ENCODE peak calls at places on chromosomes 13 and 19, in four cellular contexts. C, B, T and E are unnamed samples.

GRCh38 chr13:97275265-97275664 is 53.1 kb downstream of the MBNL2 start:
- DNase-seq in C (no peak), B (no peak), T (no peak), E (no peak)

GRCh38 chr13:109604894-109605293 is 181.5 kb downstream of the IRS2 start:
- DNase-seq in C (no peak), B (no peak), T (no peak), E (no peak)

GRCh38 chr19:49857061-49857833 is 6.3 kb downstream of the PTOV1 start:
- DNase-seq in C (no peak), B (no peak), T (peak; percentile 48), E (peak; percentile 54)

GRCh38 chr13:22014469-22014868 is 343.6 kb downstream of the FGF9 start:
- DNase-seq in C (no peak), B (no peak), T (no peak), E (no peak)

GRCh38 chr19:15195987-15196682 is 4.7 kb downstream of the NOTCH3 start:
- DNase-seq in C (no peak), B (peak; percentile 90), T (no peak), E (no peak)

GRCh38 chr19:34209726-34210125 is 37.4 kb downstream of the LSM14A start:
- DNase-seq in C (no peak), B (no peak), T (no peak), E (no peak)

GRCh38 chr19:21491161-21491560 is 14.2 kb upstream of the ZNF429 start:
- DNase-seq in C (no peak), B (no peak), T (no peak), E (no peak)

GRCh38 chr19:48249502-48250014 is 6.2 kb downstream of the CARD8 start:
- DNase-seq in C (peak; percentile 91), B (no peak), T (peak; percentile 59), E (peak; percentile 78)

GRCh38 chr13:62094937-62095336 is 679.3 kb upstream of the PCDH20 start:
- DNase-seq in C (no peak), B (no peak), T (no peak), E (no peak)

GRCh38 chr13:21402586-21403307 is 56.4 kb downstream of the ZDHHC20 start:
- DNase-seq in C (no peak), B (no peak), T (no peak), E (no peak)

GRCh38 chr19:32227561-32228165 is 117.7 kb upstream of the ZNF507 start:
- DNase-seq in C (no peak), B (no peak), T (no peak), E (no peak)

GRCh38 chr19:41932259-41933130 is 4.2 kb upstream of the ERFL start:
- DNase-seq in C (no peak), B (no peak), T (no peak), E (no peak)

GRCh38 chr13:51887441-51887840 is 25.7 kb downstream of the CCDC70 start:
- DNase-seq in C (no peak), B (no peak), T (no peak), E (no peak)

GRCh38 chr19:56125806-56126590 is 4.9 kb upstream of the ZNF787 start:
- DNase-seq in C (no peak), B (peak; percentile 64), T (peak; percentile 85), E (no peak)
- H3K4me1 ChIP-seq in C (peaks cover 11% of the 10 kb centered on the region), B (peaks cover 26% of the 10 kb centered on the region), T (no peaks in the 10 kb centered on the region), E (peaks cover 5% of the 10 kb centered on the region)

DNA sequence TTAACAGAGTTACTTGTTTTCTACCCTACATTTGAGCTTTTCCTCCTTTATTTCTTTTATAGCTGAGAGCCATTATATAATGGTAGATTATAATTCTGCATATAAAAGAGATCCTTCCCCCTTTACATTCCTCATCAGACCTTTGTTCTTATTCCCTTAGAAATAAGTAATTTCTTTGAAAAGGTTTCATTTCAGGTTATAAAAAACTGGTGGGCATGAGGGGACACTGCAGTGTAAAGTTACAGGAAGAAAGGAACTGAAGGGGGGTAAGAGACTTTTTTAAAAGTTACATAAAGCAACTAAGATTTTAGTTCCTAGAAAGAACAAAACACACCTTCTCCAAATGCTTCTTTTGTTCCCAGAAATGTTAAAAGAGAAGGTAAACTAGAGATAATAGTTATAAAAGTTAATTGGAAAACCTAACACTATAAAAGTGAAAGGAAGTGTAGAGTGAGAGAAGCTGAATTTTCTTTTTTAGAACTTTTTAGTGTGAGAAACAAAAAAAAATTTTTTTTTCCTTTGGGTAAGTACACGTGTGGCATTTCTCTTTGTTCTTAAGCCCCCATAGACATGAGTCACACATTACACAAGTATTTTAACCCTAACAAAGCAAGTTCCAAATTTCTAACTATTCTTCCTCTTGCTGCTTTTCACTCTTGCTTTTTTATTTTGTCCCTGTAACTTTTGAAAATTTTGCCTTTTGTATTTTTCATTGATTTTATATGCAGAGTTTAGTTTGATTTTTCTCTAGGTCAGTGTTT is 106.4 kb upstream of the MLNR start:
- DNase-seq in C (no peak), B (no peak), T (no peak), E (no peak)
- H3K4me3 ChIP-seq in C (no peak overlapping the region), B (no peak overlapping the region), T (no peak overlapping the region), E (no peak overlapping the region)

GRCh38 chr13:91482427-91482826 is 84.0 kb downstream of the GPC5 start:
- DNase-seq in C (no peak), B (no peak), T (no peak), E (no peak)
- H3K4me1 ChIP-seq in C (no peaks in the 10 kb centered on the region), B (no peaks in the 10 kb centered on the region), T (no peaks in the 10 kb centered on the region), E (no peaks in the 10 kb centered on the region)

GRCh38 chr13:75307370-75307984 is 174.5 kb downstream of the TBC1D4 start:
- DNase-seq in C (no peak), B (no peak), T (no peak), E (no peak)

GRCh38 chr13:75308222-75308621 is 173.7 kb downstream of the TBC1D4 start:
- DNase-seq in C (no peak), B (no peak), T (no peak), E (no peak)

GRCh38 chr13:75312884-75313520 is 169.0 kb downstream of the TBC1D4 start:
- DNase-seq in C (no peak), B (no peak), T (no peak), E (no peak)

GRCh38 chr13:75305057-75305456 is 176.9 kb downstream of the TBC1D4 start:
- DNase-seq in C (no peak), B (no peak), T (no peak), E (peak; percentile 90)

GRCh38 chr13:75310005-75310580 is 171.9 kb downstream of the TBC1D4 start:
- DNase-seq in C (no peak), B (no peak), T (no peak), E (no peak)
- H3K4me3 ChIP-seq in C (no peak overlapping the region), B (no peak overlapping the region), T (no peak overlapping the region), E (no peak overlapping the region)

DNA sequence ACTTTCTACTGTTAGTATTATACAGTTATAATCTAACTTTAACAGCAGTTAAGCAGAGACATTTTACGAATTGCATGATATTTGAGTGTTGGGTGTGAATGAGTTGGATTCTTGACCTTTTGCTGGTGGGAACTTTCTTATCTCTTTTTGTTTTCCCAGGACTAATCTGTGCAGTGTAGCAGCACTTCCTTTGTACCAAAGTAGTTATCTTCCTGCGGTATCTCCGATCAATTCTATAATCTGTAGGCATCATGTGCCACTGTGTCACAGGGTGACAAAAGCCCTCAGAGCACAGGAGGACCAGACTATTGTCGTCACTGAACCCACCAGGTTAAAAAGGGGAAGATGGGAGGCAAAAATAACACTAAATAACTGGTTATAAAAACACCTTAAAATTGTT is 823.5 kb downstream of the GPC5 start:
- DNase-seq in C (no peak), B (no peak), T (no peak), E (no peak)
- H3K4me1 ChIP-seq in C (no peaks in the 10 kb centered on the region), B (no peaks in the 10 kb centered on the region), T (no peaks in the 10 kb centered on the region), E (no peaks in the 10 kb centered on the region)

GRCh38 chr13:39565036-39565949 is 37.7 kb downstream of the LHFPL6 start:
- DNase-seq in C (no peak), B (no peak), T (no peak), E (peak; percentile 28)
- H3K4me3 ChIP-seq in C (no peak overlapping the region), B (no peak overlapping the region), T (no peak overlapping the region), E (no peak overlapping the region)

GRCh38 chr19:16585808-16586476 is 13.7 kb upstream of the SLC35E1 start:
- DNase-seq in C (no peak), B (no peak), T (no peak), E (no peak)
- H3K4me1 ChIP-seq in C (peaks cover 100% of the 10 kb centered on the region), B (peaks cover 90% of the 10 kb centered on the region), T (peaks cover 97% of the 10 kb centered on the region), E (peaks cover 89% of the 10 kb centered on the region)

GRCh38 chr19:40688987-40689338 is 1.5 kb downstream of the NUMBL start:
- DNase-seq in C (no peak), B (no peak), T (no peak), E (no peak)

GRCh38 chr19:40690050-40690698 is at the start of gene NUMBL:
- DNase-seq in C (no peak), B (no peak), T (no peak), E (no peak)

GRCh38 chr19:40688294-40688693 is 2.2 kb downstream of the NUMBL start:
- DNase-seq in C (no peak), B (no peak), T (no peak), E (no peak)

GRCh38 chr19:40690699-40691420 is 409 bp upstream of the NUMBL start:
- DNase-seq in C (peak; percentile 97), B (peak; percentile 93), T (peak; percentile 98), E (peak; percentile 94)

GRCh38 chr19:40689339-40690049 is 957 bp downstream of the NUMBL start:
- DNase-seq in C (peak; percentile 83), B (peak; percentile 24), T (peak; percentile 66), E (no peak)
- H3K4me3 ChIP-seq in C (peak overlapping the region; percentile 31), B (no peak overlapping the region), T (peak overlapping the region; percentile 72), E (no peak overlapping the region)

DNA sequence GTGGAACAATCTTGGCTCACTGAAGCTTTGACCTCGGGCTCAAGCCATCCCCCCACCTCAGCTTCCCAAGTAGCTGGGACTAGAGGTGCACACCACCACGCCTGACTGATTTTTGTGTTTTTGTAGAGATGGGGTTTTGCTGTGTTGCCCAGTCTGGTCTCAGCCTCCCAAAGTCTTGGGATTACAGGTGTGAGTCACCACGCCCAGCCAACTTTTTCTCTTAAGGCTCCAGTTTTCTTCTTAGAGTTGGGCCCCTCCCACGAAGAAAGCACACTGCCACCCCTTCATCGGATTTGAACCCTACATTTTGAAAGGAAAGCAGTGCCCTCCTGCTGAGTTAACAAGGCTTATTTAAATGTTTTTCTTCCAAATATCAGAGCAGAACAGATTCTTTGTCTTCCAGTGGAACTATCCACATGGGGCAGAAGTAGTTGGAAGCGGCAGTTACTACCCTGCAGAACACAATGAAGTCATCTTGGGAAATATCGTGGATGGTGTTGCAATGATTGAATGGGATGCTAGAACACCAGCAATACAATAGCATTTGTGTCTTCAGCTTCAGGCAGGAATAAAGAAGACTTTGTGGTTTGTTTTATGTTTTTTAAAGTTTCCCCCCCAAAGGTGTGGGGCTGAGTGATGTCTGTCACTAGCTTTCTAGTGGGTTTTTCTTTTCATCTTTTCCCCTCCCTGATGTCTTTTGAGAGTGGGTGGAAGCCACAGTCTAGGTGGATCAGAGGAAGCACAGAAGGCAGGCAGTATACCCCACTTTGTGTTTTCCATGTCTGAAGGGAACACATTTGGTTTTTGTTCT is 8.9 kb downstream of the ACTN4 start:
- DNase-seq in C (no peak), B (no peak), T (no peak), E (no peak)
- H3K4me1 ChIP-seq in C (peaks cover 100% of the 10 kb centered on the region), B (peaks cover 100% of the 10 kb centered on the region), T (peaks cover 95% of the 10 kb centered on the region), E (peaks cover 93% of the 10 kb centered on the region)